ENCODE peak calls at places on chromosomes 7 and 10, in six cellular contexts. One of them, this sample, is unnamed.

GRCh38 chr10:27995311-27995710 is 3.6 kb downstream of the ODAD2 start:
- DNase-seq in prostate gland: no peak
- DNase-seq in Panc1: no peak
- DNase-seq in HCT116: no peak
- DNase-seq in sigmoid colon: no peak
- DNase-seq in transverse colon: no peak
- DNase-seq in this sample: no peak

GRCh38 chr10:101063548-101064414 is 2.0 kb downstream of the KAZALD1 start:
- DNase-seq in sigmoid colon: no peak
- DNase-seq in prostate gland: no peak
- DNase-seq in transverse colon: no peak
- DNase-seq in HCT116: no peak
- DNase-seq in Panc1: no peak
- DNase-seq in this sample: no peak

GRCh38 chr7:133582766-133583523 is 330.1 kb downstream of the EXOC4 start:
- DNase-seq in sigmoid colon: no peak
- DNase-seq in prostate gland: no peak
- DNase-seq in Panc1: no peak
- DNase-seq in HCT116: no peak
- DNase-seq in transverse colon: no peak
- DNase-seq in this sample: no peak

GRCh38 chr7:66183700-66184099 is 21.4 kb upstream of the TPST1 start:
- DNase-seq in sigmoid colon: no peak
- DNase-seq in prostate gland: no peak
- DNase-seq in HCT116: no peak
- DNase-seq in Panc1: no peak
- DNase-seq in transverse colon: no peak
- DNase-seq in this sample: no peak

GRCh38 chr7:1344981-1345701 is 112.5 kb downstream of the UNCX start:
- DNase-seq in transverse colon: no peak
- DNase-seq in prostate gland: no peak
- DNase-seq in Panc1: no peak
- DNase-seq in HCT116: no peak
- DNase-seq in sigmoid colon: peak
- DNase-seq in this sample: no peak

GRCh38 chr10:132427071-132427771 is 30.2 kb downstream of the PWWP2B start:
- DNase-seq in HCT116: no peak
- DNase-seq in transverse colon: no peak
- DNase-seq in prostate gland: no peak
- DNase-seq in Panc1: no peak
- DNase-seq in sigmoid colon: no peak
- DNase-seq in this sample: no peak

GRCh38 chr7:87105401-87105800 is 45.9 kb upstream of the ELAPOR2 start:
- DNase-seq in HCT116: no peak
- DNase-seq in Panc1: no peak
- DNase-seq in prostate gland: no peak
- DNase-seq in sigmoid colon: no peak
- DNase-seq in transverse colon: no peak
- DNase-seq in this sample: no peak

GRCh38 chr7:146096994-146097393 is 19.6 kb upstream of the CNTNAP2 start:
- DNase-seq in sigmoid colon: no peak
- DNase-seq in Panc1: no peak
- DNase-seq in HCT116: no peak
- DNase-seq in transverse colon: no peak
- DNase-seq in prostate gland: no peak
- DNase-seq in this sample: no peak

GRCh38 chr10:127612-128432 is 7.4 kb upstream of the ZMYND11 start:
- DNase-seq in sigmoid colon: no peak
- DNase-seq in prostate gland: no peak
- DNase-seq in HCT116: no peak
- DNase-seq in Panc1: no peak
- DNase-seq in transverse colon: peak
- DNase-seq in this sample: no peak

GRCh38 chr7:936131-937054 is 18.1 kb downstream of the ADAP1 start:
- DNase-seq in transverse colon: peak
- DNase-seq in sigmoid colon: peak
- DNase-seq in HCT116: peak
- DNase-seq in prostate gland: no peak
- DNase-seq in Panc1: no peak
- DNase-seq in this sample: no peak

GRCh38 chr10:119316729-119317097 is 109.3 kb downstream of the GRK5 start:
- DNase-seq in prostate gland: no peak
- DNase-seq in HCT116: peak
- DNase-seq in transverse colon: no peak
- DNase-seq in Panc1: no peak
- DNase-seq in sigmoid colon: no peak
- DNase-seq in this sample: no peak

GRCh38 chr7:94612253-94612652 is 43.7 kb downstream of the SGCE start:
- DNase-seq in transverse colon: no peak
- DNase-seq in Panc1: no peak
- DNase-seq in prostate gland: no peak
- DNase-seq in HCT116: no peak
- DNase-seq in sigmoid colon: no peak
- DNase-seq in this sample: no peak

GRCh38 chr10:34769941-34770340 is 45.2 kb downstream of the PARD3 start:
- DNase-seq in transverse colon: no peak
- DNase-seq in sigmoid colon: no peak
- DNase-seq in prostate gland: no peak
- DNase-seq in Panc1: no peak
- DNase-seq in HCT116: no peak
- DNase-seq in this sample: no peak

GRCh38 chr10:122657255-122657654 is 42.4 kb downstream of the C10orf120 start:
- DNase-seq in sigmoid colon: peak
- DNase-seq in prostate gland: peak
- DNase-seq in HCT116: no peak
- DNase-seq in transverse colon: no peak
- DNase-seq in Panc1: no peak
- DNase-seq in this sample: no peak

GRCh38 chr10:3639546-3639945 is 145.5 kb downstream of the KLF6 start:
- DNase-seq in Panc1: no peak
- DNase-seq in sigmoid colon: no peak
- DNase-seq in transverse colon: no peak
- DNase-seq in prostate gland: no peak
- DNase-seq in HCT116: no peak
- DNase-seq in this sample: no peak

GRCh38 chr10:34609287-34609940 is 205.7 kb downstream of the PARD3 start:
- DNase-seq in HCT116: no peak
- DNase-seq in Panc1: no peak
- DNase-seq in prostate gland: no peak
- DNase-seq in transverse colon: no peak
- DNase-seq in sigmoid colon: no peak
- DNase-seq in this sample: no peak

GRCh38 chr7:84697506-84697905 is 489.4 kb downstream of the SEMA3D start:
- DNase-seq in transverse colon: no peak
- DNase-seq in sigmoid colon: no peak
- DNase-seq in HCT116: no peak
- DNase-seq in Panc1: no peak
- DNase-seq in prostate gland: no peak
- DNase-seq in this sample: no peak

GRCh38 chr7:128381161-128381821 is 19.8 kb upstream of the PRRT4 start:
- DNase-seq in transverse colon: no peak
- DNase-seq in sigmoid colon: no peak
- DNase-seq in Panc1: no peak
- DNase-seq in prostate gland: no peak
- DNase-seq in HCT116: peak
- DNase-seq in this sample: no peak

GRCh38 chr7:80403686-80404241 is 108.1 kb downstream of the GNAT3 start:
- DNase-seq in Panc1: no peak
- DNase-seq in sigmoid colon: no peak
- DNase-seq in transverse colon: no peak
- DNase-seq in prostate gland: no peak
- DNase-seq in HCT116: no peak
- DNase-seq in this sample: no peak

GRCh38 chr7:83696101-83696500 is 47.2 kb upstream of the SEMA3E start:
- DNase-seq in transverse colon: no peak
- DNase-seq in sigmoid colon: no peak
- DNase-seq in HCT116: no peak
- DNase-seq in prostate gland: no peak
- DNase-seq in Panc1: no peak
- DNase-seq in this sample: no peak

GRCh38 chr10:77237120-77237519 is 400.5 kb downstream of the KCNMA1 start:
- DNase-seq in sigmoid colon: no peak
- DNase-seq in Panc1: no peak
- DNase-seq in HCT116: no peak
- DNase-seq in transverse colon: no peak
- DNase-seq in prostate gland: no peak
- DNase-seq in this sample: no peak

GRCh38 chr7:27106181-27106905 is 3.9 kb upstream of the HOXA2 start:
- DNase-seq in sigmoid colon: peak
- DNase-seq in prostate gland: no peak
- DNase-seq in transverse colon: no peak
- DNase-seq in HCT116: no peak
- DNase-seq in Panc1: no peak
- DNase-seq in this sample: no peak

GRCh38 chr10:97596101-97597055 is 6.9 kb downstream of the C10orf62 start:
- DNase-seq in transverse colon: no peak
- DNase-seq in sigmoid colon: peak
- DNase-seq in Panc1: no peak
- DNase-seq in HCT116: peak
- DNase-seq in prostate gland: peak
- DNase-seq in this sample: peak

GRCh38 chr10:53957401-53957800 is 843.6 kb downstream of the PCDH15 start:
- DNase-seq in Panc1: no peak
- DNase-seq in transverse colon: no peak
- DNase-seq in sigmoid colon: no peak
- DNase-seq in prostate gland: no peak
- DNase-seq in HCT116: no peak
- DNase-seq in this sample: no peak

GRCh38 chr7:149799397-149800168 is 26.2 kb upstream of the ZNF467 start:
- DNase-seq in sigmoid colon: no peak
- DNase-seq in Panc1: peak
- DNase-seq in transverse colon: peak
- DNase-seq in prostate gland: no peak
- DNase-seq in HCT116: no peak
- DNase-seq in this sample: no peak

DNA sequence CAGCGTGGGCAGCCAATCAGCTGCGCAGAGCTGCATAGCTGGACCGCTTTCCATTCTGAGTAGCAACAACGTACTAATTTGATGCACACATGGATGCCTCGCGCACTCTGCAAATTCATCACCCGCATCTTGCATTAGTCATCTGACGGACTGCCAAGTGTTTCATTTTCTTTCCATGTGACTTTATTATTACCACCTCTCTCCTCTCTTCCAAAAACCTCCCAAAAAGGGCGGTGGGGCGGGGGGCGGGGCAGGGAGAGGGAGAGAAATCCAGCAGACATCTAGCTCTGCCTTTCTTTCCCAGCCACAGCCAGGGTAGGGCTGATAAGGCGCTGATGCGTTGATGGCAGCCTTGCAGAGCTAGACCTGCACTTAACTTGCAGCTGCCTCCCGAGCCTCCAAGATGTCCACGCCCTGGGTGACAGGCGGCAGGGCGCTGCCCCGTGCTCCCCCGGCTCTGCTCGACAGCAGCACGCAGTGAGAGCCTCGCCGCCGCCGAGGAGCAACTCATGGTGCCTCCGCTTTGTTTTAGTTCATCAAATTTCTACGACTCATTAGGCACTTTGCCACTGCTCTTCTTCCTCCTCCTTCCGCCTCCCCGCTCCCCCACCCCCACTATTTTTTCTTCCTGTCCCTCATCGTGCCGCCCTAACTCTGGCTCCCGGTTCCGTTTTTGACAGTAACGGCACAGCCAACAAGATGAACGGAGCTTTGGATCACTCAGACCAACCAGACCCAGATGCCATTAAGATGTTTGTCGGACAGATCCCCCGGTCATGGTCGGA is 147.3 kb downstream of the CELF2 start:
- DNase-seq in HCT116: no peak
- DNase-seq in prostate gland: peak
- DNase-seq in transverse colon: peak
- DNase-seq in sigmoid colon: peak
- DNase-seq in Panc1: no peak
- DNase-seq in this sample: no peak
- TF ChIP-seq POLR2AphosphoS5 in HCT116: no peak
- TF ChIP-seq POLR2AphosphoS5 in prostate gland: no peak
- TF ChIP-seq POLR2AphosphoS5 in transverse colon: peak
- TF ChIP-seq POLR2AphosphoS5 in sigmoid colon: peak
- TF ChIP-seq POLR2AphosphoS5 in Panc1: no peak
- TF ChIP-seq POLR2AphosphoS5 in this sample: no peak

DNA sequence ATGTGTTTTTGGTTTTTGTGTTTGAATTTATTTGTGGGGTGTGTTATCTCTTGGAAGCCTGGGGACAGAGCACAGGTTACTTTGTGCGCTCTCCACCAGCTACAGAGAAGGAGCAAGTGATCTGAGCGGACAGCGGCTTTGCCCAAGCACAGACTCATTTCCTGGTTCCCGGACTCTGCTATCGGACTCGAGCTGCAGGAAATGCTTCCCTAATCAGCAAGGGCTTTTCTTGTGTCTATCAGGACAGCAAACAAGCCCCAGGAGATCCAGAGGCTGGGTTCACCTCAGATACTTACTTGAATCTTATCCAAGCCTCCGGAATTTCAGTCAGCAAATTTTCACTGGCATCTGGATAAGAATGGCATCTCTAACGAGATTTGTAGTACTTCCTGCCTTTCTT is 27.8 kb downstream of the MRC1 start:
- DNase-seq in Panc1: no peak
- DNase-seq in HCT116: no peak
- DNase-seq in transverse colon: peak
- DNase-seq in prostate gland: peak
- DNase-seq in sigmoid colon: no peak
- DNase-seq in this sample: no peak
- TF ChIP-seq POLR2AphosphoS5 in Panc1: no peak
- TF ChIP-seq POLR2AphosphoS5 in HCT116: no peak
- TF ChIP-seq POLR2AphosphoS5 in transverse colon: no peak
- TF ChIP-seq POLR2AphosphoS5 in prostate gland: no peak
- TF ChIP-seq POLR2AphosphoS5 in sigmoid colon: no peak
- TF ChIP-seq POLR2AphosphoS5 in this sample: no peak

GRCh38 chr10:78375854-78376785 is 342.5 kb downstream of the RPS24 start:
- DNase-seq in sigmoid colon: no peak
- DNase-seq in transverse colon: no peak
- DNase-seq in HCT116: no peak
- DNase-seq in prostate gland: no peak
- DNase-seq in Panc1: no peak
- DNase-seq in this sample: no peak
- TF ChIP-seq POLR2AphosphoS5 in sigmoid colon: no peak
- TF ChIP-seq POLR2AphosphoS5 in transverse colon: no peak
- TF ChIP-seq POLR2AphosphoS5 in HCT116: no peak
- TF ChIP-seq POLR2AphosphoS5 in prostate gland: no peak
- TF ChIP-seq POLR2AphosphoS5 in Panc1: no peak
- TF ChIP-seq POLR2AphosphoS5 in this sample: no peak

GRCh38 chr7:111780527-111780926 is 218.2 kb upstream of the IMMP2L start:
- DNase-seq in sigmoid colon: no peak
- DNase-seq in Panc1: no peak
- DNase-seq in transverse colon: no peak
- DNase-seq in HCT116: no peak
- DNase-seq in prostate gland: no peak
- DNase-seq in this sample: no peak

GRCh38 chr7:111783867-111784266 is 221.6 kb upstream of the IMMP2L start:
- DNase-seq in HCT116: no peak
- DNase-seq in Panc1: no peak
- DNase-seq in transverse colon: no peak
- DNase-seq in sigmoid colon: no peak
- DNase-seq in prostate gland: no peak
- DNase-seq in this sample: no peak

GRCh38 chr7:111784971-111785575 is 222.8 kb upstream of the IMMP2L start:
- DNase-seq in transverse colon: no peak
- DNase-seq in sigmoid colon: no peak
- DNase-seq in prostate gland: no peak
- DNase-seq in HCT116: no peak
- DNase-seq in Panc1: no peak
- DNase-seq in this sample: no peak

GRCh38 chr7:111788426-111788825 is 226.1 kb upstream of the IMMP2L start:
- DNase-seq in transverse colon: no peak
- DNase-seq in Panc1: no peak
- DNase-seq in sigmoid colon: no peak
- DNase-seq in HCT116: no peak
- DNase-seq in prostate gland: no peak
- DNase-seq in this sample: no peak

GRCh38 chr7:111784311-111784710 is 222.0 kb upstream of the IMMP2L start:
- DNase-seq in Panc1: no peak
- DNase-seq in prostate gland: no peak
- DNase-seq in sigmoid colon: no peak
- DNase-seq in HCT116: no peak
- DNase-seq in transverse colon: no peak
- DNase-seq in this sample: no peak
- TF ChIP-seq POLR2AphosphoS5 in Panc1: no peak
- TF ChIP-seq POLR2AphosphoS5 in prostate gland: no peak
- TF ChIP-seq POLR2AphosphoS5 in sigmoid colon: no peak
- TF ChIP-seq POLR2AphosphoS5 in HCT116: no peak
- TF ChIP-seq POLR2AphosphoS5 in transverse colon: no peak
- TF ChIP-seq POLR2AphosphoS5 in this sample: no peak

This sample was measured in breast epithelium.